ENCODE peak calls at places on chromosomes 1 and 21, in nine cellular contexts. U, W, J, X, E, T, I, Y and L are unnamed samples.
A peak's percentile ranks its signal among the peaks of the same experiment; 100 is the strongest.

GRCh38 chr1:118821801-118822200 is 166.3 kb downstream of the TBX15 start:
- DNase-seq in U (no peak), W (peak; percentile 44), J (no peak), X (no peak), E (no peak), T (no peak), I (no peak), Y (no peak), L (peak; percentile 73)

GRCh38 chr1:41811978-41812852 is 106.5 kb downstream of the HIVEP3 start:
- DNase-seq in U (peak; percentile 52), W (peak; percentile 85), J (peak; percentile 79), X (peak; percentile 89), E (no peak), T (peak; percentile 72), I (peak; percentile 59), Y (peak; percentile 63), L (peak; percentile 88)

GRCh38 chr1:169495916-169496315 is 10.2 kb upstream of the SLC19A2 start:
- DNase-seq in U (no peak), W (no peak), J (no peak), X (no peak), E (no peak), T (no peak), I (peak; percentile 31), Y (no peak), L (no peak)

GRCh38 chr1:59026472-59026948 is 242.7 kb upstream of the JUN start:
- DNase-seq in U (no peak), W (peak; percentile 64), J (no peak), X (peak; percentile 95), E (no peak), T (no peak), I (peak; percentile 48), Y (no peak), L (peak; percentile 94)

GRCh38 chr21:45939521-45940045 is 42.0 kb upstream of the COL6A1 start:
- DNase-seq in U (no peak), W (no peak), J (no peak), X (no peak), E (no peak), T (no peak), I (no peak), Y (no peak), L (no peak)

GRCh38 chr21:35034203-35034926 is 14.7 kb downstream of the RUNX1 start:
- DNase-seq in U (no peak), W (no peak), J (no peak), X (no peak), E (no peak), T (no peak), I (no peak), Y (no peak), L (no peak)

GRCh38 chr1:93629101-93630059 is 52.3 kb downstream of the BCAR3 start:
- DNase-seq in U (no peak), W (peak; percentile 85), J (peak; percentile 42), X (peak; percentile 66), E (peak; percentile 28), T (peak; percentile 82), I (peak; percentile 59), Y (peak; percentile 74), L (peak; percentile 86)

GRCh38 chr1:26858160-26858559 is 4.8 kb upstream of the SFN start:
- DNase-seq in U (no peak), W (no peak), J (no peak), X (no peak), E (no peak), T (no peak), I (peak; percentile 80), Y (no peak), L (peak; percentile 20)

GRCh38 chr1:67674260-67675011 is 10.6 kb upstream of the GADD45A start:
- DNase-seq in U (no peak), W (no peak), J (peak; percentile 71), X (peak; percentile 66), E (no peak), T (peak; percentile 96), I (no peak), Y (no peak), L (peak; percentile 45)

GRCh38 chr1:37362990-37363389 is 111.4 kb upstream of the ZC3H12A start:
- DNase-seq in U (no peak), W (no peak), J (no peak), X (no peak), E (no peak), T (no peak), I (no peak), Y (no peak), L (no peak)

GRCh38 chr1:46761740-46762139 is 37.1 kb upstream of the CYP4B1 start:
- DNase-seq in U (no peak), W (no peak), J (no peak), X (no peak), E (no peak), T (no peak), I (peak; percentile 11), Y (no peak), L (no peak)

GRCh38 chr1:211621471-211622198 is 42.7 kb upstream of the SLC30A1 start:
- DNase-seq in U (no peak), W (no peak), J (no peak), X (peak; percentile 50), E (no peak), T (no peak), I (no peak), Y (no peak), L (no peak)

GRCh38 chr21:46092026-46092764 is 5.7 kb upstream of the COL6A2 start:
- DNase-seq in U (no peak), W (no peak), J (no peak), X (peak; percentile 99), E (no peak), T (no peak), I (no peak), Y (no peak), L (peak; percentile 99)

GRCh38 chr1:202286622-202287097 is 55.1 kb downstream of the UBE2T start:
- DNase-seq in U (no peak), W (peak; percentile 68), J (no peak), X (peak; percentile 79), E (no peak), T (peak; percentile 60), I (no peak), Y (no peak), L (no peak)

GRCh38 chr1:203039609-203040517 is 13.6 kb downstream of the PPFIA4 start:
- DNase-seq in U (peak; percentile 60), W (peak; percentile 32), J (peak; percentile 53), X (no peak), E (no peak), T (no peak), I (peak; percentile 40), Y (no peak), L (peak; percentile 28)

GRCh38 chr1:17853241-17853640 is 98.1 kb downstream of the ACTL8 start:
- DNase-seq in U (no peak), W (no peak), J (no peak), X (no peak), E (no peak), T (no peak), I (no peak), Y (no peak), L (no peak)

GRCh38 chr1:88802950-88803349 is 88.4 kb downstream of the GTF2B start:
- DNase-seq in U (no peak), W (peak; percentile 51), J (no peak), X (peak; percentile 77), E (no peak), T (peak; percentile 44), I (peak; percentile 40), Y (peak; percentile 83), L (peak; percentile 69)

GRCh38 chr1:8711161-8711560 is 106.3 kb downstream of the RERE start:
- DNase-seq in U (no peak), W (no peak), J (no peak), X (peak; percentile 39), E (no peak), T (peak; percentile 42), I (no peak), Y (no peak), L (peak; percentile 28)

GRCh38 chr1:223363856-223364684 is at the start of gene SUSD4:
- DNase-seq in U (no peak), W (peak; percentile 21), J (peak; percentile 86), X (peak; percentile 14), E (no peak), T (no peak), I (no peak), Y (no peak), L (peak; percentile 43)

GRCh38 chr1:223363057-223363855 is 720 bp downstream of the SUSD4 start:
- DNase-seq in U (no peak), W (no peak), J (no peak), X (peak; percentile 64), E (no peak), T (no peak), I (no peak), Y (no peak), L (peak; percentile 55)

GRCh38 chr1:223364685-223365382 is 858 bp upstream of the SUSD4 start:
- DNase-seq in U (no peak), W (no peak), J (peak; percentile 34), X (peak; percentile 11), E (no peak), T (no peak), I (no peak), Y (no peak), L (no peak)
- TF ChIP-seq EZH2 in U (peak; percentile 96), W (peak; percentile 80), J (no peak), X (peak; percentile 95), E (no peak), T (peak; percentile 90), I (peak; percentile 81), Y (no peak), L (peak; percentile 84)

GRCh38 chr1:49160677-49161076 is 384.0 kb upstream of the BEND5 start:
- DNase-seq in U (no peak), W (no peak), J (no peak), X (no peak), E (no peak), T (no peak), I (no peak), Y (no peak), L (no peak)
- H3K9me3 ChIP-seq in U (no peaks in the 10 kb centered on the region), W (no peaks in the 10 kb centered on the region), J (no peaks in the 10 kb centered on the region), X (no peaks in the 10 kb centered on the region), E (no peaks in the 10 kb centered on the region), T (no peaks in the 10 kb centered on the region), I (no peaks in the 10 kb centered on the region), Y (no peaks in the 10 kb centered on the region), L (no peaks in the 10 kb centered on the region)

DNA sequence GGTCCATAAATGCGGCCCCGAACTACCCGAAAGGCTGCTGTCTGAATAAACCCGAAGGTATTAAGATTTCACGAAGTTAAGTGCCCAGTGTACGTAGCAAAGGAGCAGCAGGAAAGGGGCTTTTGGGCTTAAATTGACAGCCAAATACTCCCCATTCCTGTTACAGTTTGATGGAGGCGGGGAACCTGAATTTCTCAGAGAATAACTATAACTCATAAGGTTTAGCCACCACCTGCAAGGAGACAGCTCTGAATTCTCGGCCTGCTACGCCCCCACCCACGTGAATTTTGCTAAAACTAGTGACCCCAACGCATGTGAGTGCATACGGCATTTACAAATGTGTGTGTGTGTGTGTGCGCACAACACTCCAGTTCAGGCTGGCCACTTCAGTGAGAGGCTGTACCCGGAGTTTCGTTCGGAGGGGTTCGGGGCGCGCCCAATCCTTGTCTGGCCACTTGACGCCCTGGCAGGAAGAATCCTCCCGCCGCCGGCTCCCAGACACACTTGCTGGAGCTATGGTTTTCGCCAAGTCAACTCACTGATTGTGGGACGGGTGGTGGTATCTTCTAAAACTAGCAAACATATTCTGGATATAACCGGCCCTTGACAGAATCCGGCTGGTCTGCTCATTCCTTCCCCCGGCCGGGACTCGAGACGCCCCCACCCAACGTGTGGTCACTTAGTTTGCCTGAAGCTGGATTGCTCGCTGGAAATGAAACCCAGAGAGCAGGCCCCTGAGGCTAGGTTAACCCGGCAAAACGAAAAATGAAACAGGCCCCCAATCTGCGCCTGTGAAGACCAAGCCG is 4.9 kb downstream of the GFI1 start:
- DNase-seq in U (no peak), W (no peak), J (no peak), X (no peak), E (no peak), T (peak; percentile 22), I (peak; percentile 6), Y (no peak), L (peak; percentile 32)
- TF ChIP-seq EZH2 in U (peak; percentile 25), W (no peak), J (no peak), X (peak; percentile 84), E (no peak), T (no peak), I (peak; percentile 5), Y (no peak), L (peak; percentile 99)

GRCh38 chr1:248047008-248047407 is 372 bp downstream of the OR2L3 start:
- DNase-seq in U (no peak), W (peak; percentile 37), J (no peak), X (no peak), E (no peak), T (no peak), I (no peak), Y (no peak), L (no peak)
- H3K9me3 ChIP-seq in U (no peaks in the 10 kb centered on the region), W (no peaks in the 10 kb centered on the region), J (no peaks in the 10 kb centered on the region), X (no peaks in the 10 kb centered on the region), E (no peaks in the 10 kb centered on the region), T (peaks cover 5% of the 10 kb centered on the region), I (peaks cover 3% of the 10 kb centered on the region), Y (no peaks in the 10 kb centered on the region), L (no peaks in the 10 kb centered on the region)